ENCODE peak calls at places on chromosomes 7 and 10, in nine cellular contexts. S is H1, P is coronary artery, R is endothelial cell, V is fibroblast of lung, Z is fibroblast of villous mesenchyme, I is prostate gland, X is psoas muscle, A is AG09309. J is an unnamed sample.

GRCh38 chr10:79292789-79293746 is 54.2 kb upstream of the PPIF start:
- DNase-seq in X (no peak), R (peak), Z (peak), I (no peak), A (no peak), P (no peak), S (peak), V (no peak), J (peak)

GRCh38 chr10:128011059-128011979 is 104.4 kb downstream of the PTPRE start:
- DNase-seq in R (peak), Z (peak), I (peak), A (no peak), S (peak), V (peak), X (peak), P (peak), J (peak)

GRCh38 chr10:6721964-6722615 is 142.0 kb upstream of the PRKCQ start:
- DNase-seq in X (no peak), I (peak), V (peak), Z (peak), A (peak), P (no peak), S (no peak), R (no peak), J (peak)

GRCh38 chr7:22660293-22660692 is 66.7 kb upstream of the IL6 start:
- DNase-seq in R (no peak), X (no peak), I (no peak), A (no peak), P (no peak), Z (no peak), V (no peak), S (no peak), J (no peak)

GRCh38 chr7:71900556-71900955 is 511.6 kb downstream of the CALN1 start:
- DNase-seq in Z (no peak), R (no peak), S (no peak), I (no peak), X (no peak), A (no peak), P (no peak), V (no peak), J (no peak)

GRCh38 chr7:54956021-54956420 is 62.8 kb upstream of the EGFR start:
- DNase-seq in V (no peak), I (no peak), P (no peak), S (no peak), Z (no peak), R (no peak), X (no peak), A (no peak), J (no peak)

GRCh38 chr10:69065406-69066361 is 22.2 kb upstream of the SRGN start:
- DNase-seq in P (no peak), S (no peak), V (peak), Z (peak), A (no peak), R (no peak), X (no peak), I (no peak), J (no peak)

GRCh38 chr7:38206071-38206470 is 28.0 kb downstream of the STARD3NL start:
- DNase-seq in A (no peak), Z (no peak), X (no peak), I (no peak), R (no peak), V (no peak), P (no peak), S (no peak), J (no peak)

GRCh38 chr7:43337811-43338210 is 225.4 kb downstream of the HECW1 start:
- DNase-seq in S (no peak), A (no peak), X (no peak), I (no peak), Z (no peak), R (no peak), P (no peak), V (no peak), J (no peak)

GRCh38 chr10:56181607-56182006 is 179.5 kb downstream of the ZWINT start:
- DNase-seq in R (no peak), X (no peak), I (no peak), Z (no peak), S (no peak), V (no peak), A (no peak), P (no peak), J (no peak)

GRCh38 chr7:63931985-63932577 is 66.6 kb upstream of the ZNF722 start:
- DNase-seq in S (no peak), A (no peak), I (no peak), V (no peak), X (no peak), Z (no peak), R (no peak), P (no peak), J (no peak)

GRCh38 chr10:47206449-47207279 is 93.3 kb upstream of the GDF10 start:
- DNase-seq in I (no peak), Z (peak), V (peak), S (no peak), P (no peak), X (no peak), R (no peak), A (peak), J (no peak)

GRCh38 chr10:78212134-78212785 is 178.6 kb downstream of the RPS24 start:
- DNase-seq in V (peak), R (no peak), X (peak), A (no peak), I (no peak), S (no peak), P (no peak), Z (no peak), J (no peak)

GRCh38 chr7:40782836-40783235 is 648.0 kb downstream of the SUGCT start:
- DNase-seq in V (peak), I (no peak), A (peak), P (no peak), R (no peak), X (no peak), Z (no peak), S (no peak), J (no peak)

GRCh38 chr10:5684318-5684970 is at the start of gene TASOR2:
- DNase-seq in Z (peak), I (peak), R (peak), S (peak), P (peak), X (peak), A (peak), V (peak), J (peak)

GRCh38 chr7:140005341-140005740 is 57.4 kb downstream of the PARP12 start:
- DNase-seq in I (no peak), A (no peak), P (no peak), Z (peak), X (no peak), V (no peak), S (no peak), R (no peak), J (no peak)

GRCh38 chr7:144006029-144006428 is 5.9 kb downstream of the OR6B1 start:
- DNase-seq in Z (peak), X (no peak), P (no peak), V (no peak), R (no peak), I (no peak), A (no peak), S (no peak), J (no peak)

GRCh38 chr10:132645630-132646442 is 108.2 kb downstream of the INPP5A start:
- DNase-seq in S (no peak), A (no peak), X (peak), P (peak), I (no peak), Z (no peak), V (no peak), R (no peak), J (no peak)

GRCh38 chr10:3960496-3960895 is 175.5 kb upstream of the KLF6 start:
- DNase-seq in Z (no peak), A (no peak), R (no peak), S (no peak), P (no peak), I (no peak), V (no peak), X (no peak), J (no peak)

GRCh38 chr7:137337902-137338301 is 5.6 kb downstream of the PTN start:
- DNase-seq in V (no peak), R (no peak), X (no peak), Z (no peak), A (no peak), P (no peak), S (no peak), I (no peak), J (no peak)

GRCh38 chr7:130821864-130822263 is 87.9 kb upstream of the KLF14 start:
- DNase-seq in P (no peak), Z (no peak), I (no peak), A (no peak), V (peak), S (no peak), X (no peak), R (no peak), J (no peak)

GRCh38 chr7:14321947-14322346 is 332.5 kb upstream of the ETV1 start:
- DNase-seq in R (no peak), Z (no peak), X (no peak), P (no peak), V (no peak), I (no peak), A (no peak), S (no peak), J (peak)

GRCh38 chr7:39300276-39300675 is 265.9 kb upstream of the YAE1 start:
- DNase-seq in I (no peak), A (no peak), X (no peak), P (no peak), R (no peak), Z (no peak), S (no peak), V (no peak), J (no peak)

GRCh38 chr10:79453392-79453791 is 8.0 kb upstream of the ZCCHC24 start:
- DNase-seq in P (no peak), A (no peak), R (no peak), S (no peak), Z (no peak), X (no peak), I (no peak), V (no peak), J (no peak)

GRCh38 chr7:27112960-27113949 is 10.8 kb upstream of the HOXA2 start:
- DNase-seq in A (no peak), V (peak), I (peak), Z (peak), P (peak), R (no peak), S (peak), X (peak), J (peak)

GRCh38 chr10:106175760-106176377 is 988.6 kb downstream of the SORCS1 start:
- DNase-seq in P (no peak), Z (peak), S (no peak), I (no peak), A (no peak), V (peak), R (no peak), X (no peak), J (no peak)

GRCh38 chr7:27254625-27255024 is 12.0 kb downstream of the EVX1 start:
- DNase-seq in Z (no peak), X (no peak), R (no peak), S (no peak), I (no peak), V (no peak), P (no peak), A (no peak), J (no peak)

GRCh38 chr7:101859411-101860106 is 42.1 kb downstream of the CUX1 start:
- DNase-seq in Z (peak), R (no peak), A (peak), I (no peak), P (no peak), X (no peak), V (no peak), S (no peak), J (no peak)

GRCh38 chr10:47141349-47141748 is 158.6 kb upstream of the GDF10 start:
- DNase-seq in X (no peak), R (no peak), S (no peak), P (no peak), V (no peak), Z (no peak), A (no peak), I (no peak), J (no peak)

GRCh38 chr7:24722386-24723177 is 34.7 kb downstream of the GSDME start:
- DNase-seq in X (no peak), V (peak), A (no peak), R (peak), Z (peak), S (peak), P (peak), I (no peak), J (peak)

GRCh38 chr7:78296689-78297371 is 498.3 kb downstream of the PHTF2 start:
- DNase-seq in I (no peak), X (no peak), P (no peak), A (no peak), S (no peak), Z (no peak), R (no peak), V (peak), J (no peak)

GRCh38 chr10:73084209-73084608 is 12.5 kb downstream of the P4HA1 start:
- DNase-seq in Z (no peak), A (no peak), I (no peak), S (no peak), X (no peak), V (no peak), P (no peak), R (no peak), J (no peak)

GRCh38 chr10:6337382-6337781 is 134.7 kb downstream of the PFKFB3 start:
- DNase-seq in R (peak), X (no peak), Z (no peak), S (no peak), I (no peak), V (no peak), A (no peak), P (no peak), J (no peak)

GRCh38 chr7:13850185-13850752 is 139.2 kb downstream of the ETV1 start:
- DNase-seq in S (no peak), R (no peak), Z (peak), A (peak), I (no peak), X (no peak), P (no peak), V (peak), J (peak)

GRCh38 chr7:37089972-37090371 is 358.7 kb downstream of the ELMO1 start:
- DNase-seq in V (no peak), P (no peak), A (no peak), S (no peak), I (no peak), Z (peak), R (no peak), X (no peak), J (peak)

GRCh38 chr7:104156842-104157277 is 51.0 kb downstream of the ORC5 start:
- DNase-seq in I (no peak), Z (peak), R (no peak), S (no peak), P (no peak), V (peak), X (no peak), A (no peak), J (no peak)

GRCh38 chr10:110269641-110270318 is 34.9 kb downstream of the SMNDC1 start:
- DNase-seq in A (no peak), V (peak), X (no peak), S (no peak), R (no peak), P (no peak), I (peak), Z (no peak), J (no peak)

GRCh38 chr7:20892776-20893175 is 106.1 kb upstream of the SP8 start:
- DNase-seq in I (no peak), R (no peak), A (no peak), P (no peak), V (no peak), X (no peak), S (no peak), Z (no peak), J (no peak)

DNA sequence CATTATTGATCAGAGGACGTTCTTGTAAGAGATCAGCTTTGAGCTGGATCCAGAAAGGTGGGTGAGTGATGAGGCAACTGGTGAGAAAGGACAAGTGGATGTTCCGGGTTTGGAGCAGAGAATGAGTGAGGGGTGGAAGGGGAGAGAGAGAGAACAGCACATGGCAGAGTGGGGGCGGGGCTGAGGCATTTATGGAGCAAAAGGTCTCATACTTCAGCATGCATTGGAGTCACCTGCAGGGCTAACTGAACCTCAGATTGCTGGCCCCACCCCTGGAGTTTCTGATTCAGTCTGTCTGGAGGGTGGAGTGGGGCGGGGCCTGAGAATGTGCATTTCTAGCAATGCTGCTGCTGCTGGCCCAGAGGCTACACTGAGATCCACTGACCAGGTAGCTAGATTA is 71.2 kb downstream of the GOLGA7B start:
- DNase-seq in I (no peak), X (no peak), S (no peak), R (no peak), V (no peak), Z (no peak), A (no peak), P (no peak), J (no peak)
- TF ChIP-seq CTCF in I (no peak), X (no peak), S (no peak), R (no peak), V (no peak), Z (no peak), A (no peak), P (no peak), J (no peak)

DNA sequence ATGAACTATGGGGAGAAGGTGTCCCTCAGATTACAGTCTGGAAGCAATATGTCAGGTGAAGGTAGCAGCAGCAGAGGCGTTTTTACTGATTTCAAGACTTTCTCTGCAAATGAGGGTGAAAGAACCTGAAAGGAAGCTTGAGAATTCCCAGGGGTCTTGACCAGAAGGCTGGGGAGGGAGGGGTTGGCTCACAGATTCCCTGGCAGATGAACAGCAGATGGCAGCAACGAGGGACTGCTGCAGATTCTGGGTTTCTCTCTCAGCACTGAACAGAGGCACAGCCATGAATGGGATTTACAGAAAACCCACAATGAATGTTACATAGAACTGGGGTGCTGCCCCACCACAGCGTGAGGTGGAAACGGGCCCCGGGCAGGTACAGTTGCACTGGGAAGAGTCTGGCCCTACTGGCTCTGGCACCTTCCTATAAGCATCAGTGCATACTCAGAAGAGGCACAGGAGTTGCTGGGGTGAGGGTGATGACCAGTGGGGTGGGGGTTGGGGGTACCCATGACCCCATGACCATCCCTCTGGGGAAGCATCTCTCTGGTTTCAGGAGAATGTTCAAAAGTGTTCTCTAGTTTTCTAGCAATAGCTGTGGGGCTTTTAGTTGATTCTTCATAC is 317.8 kb downstream of the SH2D4B start:
- DNase-seq in A (no peak), V (no peak), Z (no peak), X (no peak), S (peak), I (no peak), P (no peak), R (peak), J (peak)
- TF ChIP-seq CTCF in A (no peak), V (no peak), Z (no peak), X (no peak), S (peak), I (no peak), P (no peak), R (peak), J (peak)

DNA sequence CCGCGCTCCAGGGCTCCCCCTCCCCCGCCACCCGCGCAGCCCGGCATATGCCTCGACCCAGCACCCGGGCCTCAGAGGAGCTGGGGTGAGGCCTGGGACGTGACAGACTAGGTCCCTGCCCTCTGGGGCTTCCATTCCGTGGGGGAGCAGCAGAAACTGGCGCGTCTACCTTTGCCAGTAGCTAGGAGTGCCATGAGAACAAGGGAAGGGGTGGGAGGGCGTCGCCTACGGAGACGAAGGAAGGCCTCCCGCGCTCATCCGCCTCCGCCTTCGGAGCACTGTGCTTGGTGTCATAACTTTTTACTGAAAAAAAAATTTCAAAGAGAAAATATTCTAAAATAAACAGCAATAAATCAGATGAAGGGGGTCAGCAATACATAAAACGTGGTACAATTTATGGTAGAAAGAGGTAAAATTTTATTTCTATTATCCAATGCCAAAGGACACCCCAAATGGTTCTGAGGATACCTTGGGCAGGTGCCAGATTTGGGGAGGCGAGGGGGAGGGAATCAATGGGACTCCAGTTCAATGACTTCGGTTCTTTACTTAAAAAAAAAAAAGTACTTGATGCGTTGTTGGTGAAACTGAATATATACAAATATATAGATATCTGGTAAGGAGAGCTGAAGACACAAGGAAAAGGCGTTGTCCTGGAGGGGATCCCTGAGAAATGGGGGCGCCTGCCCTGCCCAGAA is 35.1 kb upstream of the GRID1 start:
- DNase-seq in R (no peak), Z (no peak), V (no peak), S (peak), A (no peak), I (no peak), P (no peak), X (no peak), J (no peak)
- TF ChIP-seq CTCF in R (no peak), Z (no peak), V (no peak), S (no peak), A (no peak), I (no peak), P (no peak), X (no peak), J (no peak)

GRCh38 chr10:49281461-49281860 is 17.5 kb upstream of the C10orf71 start:
- DNase-seq in X (peak), R (peak), S (peak), A (no peak), P (no peak), V (no peak), I (no peak), Z (no peak), J (no peak)
- TF ChIP-seq CTCF in X (no peak), R (peak), S (peak), A (peak), P (no peak), V (no peak), I (no peak), Z (no peak), J (no peak)

J was measured in Calu3.